ENCODE peak calls at places on chromosome X, in nine cellular contexts. K is endodermal cell; E is cardiac muscle cell; C is CD8-positive, alpha-beta memory T cell; D is transverse colon; U is mucosa of descending colon; F is testis; H is heart left ventricle; O is neural progenitor cell. V is an unnamed sample. For H3K4me1, the result is how much of the 10 kb centered on the place peaks cover.

GRCh38 chrX:17081969-17082368 is 135.5 kb downstream of the REPS2 start:
- DNase-seq in K (no peak), E (no peak), C (no peak), D (no peak), U (no peak), F (no peak), H (no peak), O (peak), V (no peak)

GRCh38 chrX:41933546-41933945 is 10.2 kb upstream of the CASK start:
- DNase-seq in K (no peak), E (no peak), C (no peak), D (no peak), U (no peak), F (no peak), H (no peak), O (no peak), V (no peak)

GRCh38 chrX:81241753-81242152 is 39.9 kb downstream of the SH3BGRL start:
- DNase-seq in K (no peak), E (no peak), C (no peak), D (no peak), U (no peak), F (no peak), H (no peak), O (no peak), V (no peak)

GRCh38 chrX:153499876-153500275 is 5.1 kb downstream of the BGN start:
- DNase-seq in K (no peak), E (no peak), C (no peak), D (no peak), U (no peak), F (peak), H (no peak), O (no peak), V (no peak)

GRCh38 chrX:97027384-97027922 is 143.7 kb downstream of the RPA4 start:
- DNase-seq in K (no peak), E (no peak), C (no peak), D (no peak), U (no peak), F (no peak), H (no peak), O (peak), V (peak)

GRCh38 chrX:48714573-48714972 is 18.0 kb downstream of the SUV39H1 start:
- DNase-seq in K (no peak), E (no peak), C (peak), D (no peak), U (no peak), F (no peak), H (no peak), O (no peak), V (no peak)

GRCh38 chrX:109822861-109823260 is 89.8 kb upstream of the ACSL4 start:
- DNase-seq in K (no peak), E (no peak), C (no peak), D (no peak), U (no peak), F (no peak), H (no peak), O (no peak), V (no peak)

GRCh38 chrX:21989415-21989814 is 42.7 kb upstream of the PHEX start:
- DNase-seq in K (no peak), E (no peak), C (no peak), D (no peak), U (no peak), F (no peak), H (no peak), O (no peak), V (no peak)

GRCh38 chrX:22118161-22118830 is 86.2 kb downstream of the PHEX start:
- DNase-seq in K (no peak), E (no peak), C (no peak), D (no peak), U (no peak), F (no peak), H (no peak), O (no peak), V (no peak)

GRCh38 chrX:115606861-115607260 is 45.9 kb downstream of the PLS3 start:
- DNase-seq in K (peak), E (no peak), C (no peak), D (no peak), U (no peak), F (no peak), H (no peak), O (no peak), V (no peak)

GRCh38 chrX:149129767-149130166 is 375.3 kb downstream of the IDS start:
- DNase-seq in K (no peak), E (no peak), C (no peak), D (no peak), U (no peak), F (no peak), H (no peak), O (no peak), V (no peak)

GRCh38 chrX:121389976-121390709 is 342.7 kb downstream of the GLUD2 start:
- DNase-seq in K (no peak), E (no peak), C (no peak), D (no peak), U (no peak), F (no peak), H (no peak), O (no peak), V (no peak)

GRCh38 chrX:11171956-11172355 is 60.8 kb downstream of the HCCS start:
- DNase-seq in K (no peak), E (no peak), C (no peak), D (no peak), U (no peak), F (no peak), H (no peak), O (no peak), V (no peak)

GRCh38 chrX:101550362-101550761 is at the start of gene ARMCX1:
- DNase-seq in K (peak), E (peak), C (peak), D (peak), U (peak), F (peak), H (peak), O (peak), V (no peak)

GRCh38 chrX:153922932-153923857 is 2.9 kb downstream of the ARHGAP4 start:
- DNase-seq in K (no peak), E (peak), C (no peak), D (peak), U (peak), F (peak), H (peak), O (peak), V (peak)

GRCh38 chrX:39163585-39163984 is 362.3 kb downstream of the MID1IP1 start:
- DNase-seq in K (no peak), E (no peak), C (no peak), D (no peak), U (no peak), F (no peak), H (no peak), O (no peak), V (no peak)

GRCh38 chrX:34528081-34528480 is 129.0 kb downstream of the TMEM47 start:
- DNase-seq in K (no peak), E (no peak), C (no peak), D (no peak), U (no peak), F (no peak), H (no peak), O (no peak), V (no peak)

GRCh38 chrX:53048169-53049126 is at the start of gene GPR173:
- DNase-seq in K (peak), E (peak), C (no peak), D (peak), U (peak), F (peak), H (peak), O (peak), V (peak)

GRCh38 chrX:125003746-125004446 is 315.8 kb upstream of the TEX13C start:
- DNase-seq in K (no peak), E (no peak), C (no peak), D (no peak), U (no peak), F (no peak), H (no peak), O (no peak), V (no peak)

GRCh38 chrX:149470960-149471359 is 34.1 kb downstream of the IDS start:
- DNase-seq in K (peak), E (peak), C (peak), D (peak), U (peak), F (peak), H (peak), O (peak), V (peak)

GRCh38 chrX:136540226-136540625 is 8.2 kb downstream of the VGLL1 start:
- DNase-seq in K (no peak), E (no peak), C (no peak), D (no peak), U (no peak), F (no peak), H (no peak), O (no peak), V (no peak)

GRCh38 chrX:68433155-68433980 is at the start of gene OPHN1:
- DNase-seq in K (peak), E (peak), C (no peak), D (peak), U (peak), F (peak), H (peak), O (peak), V (peak)

GRCh38 chrX:21683910-21684309 is 25.8 kb upstream of the KLHL34 start:
- DNase-seq in K (no peak), E (no peak), C (no peak), D (no peak), U (no peak), F (no peak), H (no peak), O (no peak), V (no peak)

GRCh38 chrX:40922307-40922706 is 162.9 kb upstream of the USP9X start:
- DNase-seq in K (peak), E (peak), C (no peak), D (no peak), U (no peak), F (no peak), H (no peak), O (peak), V (peak)

GRCh38 chrX:19877431-19877830 is 10.0 kb downstream of the SH3KBP1 start:
- DNase-seq in K (no peak), E (no peak), C (no peak), D (no peak), U (no peak), F (no peak), H (no peak), O (no peak), V (no peak)

GRCh38 chrX:19875051-19875432 is 12.4 kb downstream of the SH3KBP1 start:
- DNase-seq in K (no peak), E (no peak), C (no peak), D (no peak), U (no peak), F (no peak), H (no peak), O (no peak), V (no peak)

GRCh38 chrX:19870710-19871490 is 16.5 kb downstream of the SH3KBP1 start:
- DNase-seq in K (no peak), E (no peak), C (no peak), D (no peak), U (no peak), F (no peak), H (no peak), O (no peak), V (no peak)

GRCh38 chrX:19876962-19877361 is 10.4 kb downstream of the SH3KBP1 start:
- DNase-seq in K (no peak), E (no peak), C (no peak), D (no peak), U (no peak), F (no peak), H (no peak), O (no peak), V (no peak)

GRCh38 chrX:19874391-19875050 is 12.9 kb downstream of the SH3KBP1 start:
- DNase-seq in K (no peak), E (no peak), C (no peak), D (no peak), U (no peak), F (no peak), H (no peak), O (no peak), V (no peak)
- H3K4me3 ChIP-seq in K (no peak), E (no peak), C (no peak), D (no peak), U (no peak), F (no peak), H (no peak), O (no peak), V (no peak)

DNA sequence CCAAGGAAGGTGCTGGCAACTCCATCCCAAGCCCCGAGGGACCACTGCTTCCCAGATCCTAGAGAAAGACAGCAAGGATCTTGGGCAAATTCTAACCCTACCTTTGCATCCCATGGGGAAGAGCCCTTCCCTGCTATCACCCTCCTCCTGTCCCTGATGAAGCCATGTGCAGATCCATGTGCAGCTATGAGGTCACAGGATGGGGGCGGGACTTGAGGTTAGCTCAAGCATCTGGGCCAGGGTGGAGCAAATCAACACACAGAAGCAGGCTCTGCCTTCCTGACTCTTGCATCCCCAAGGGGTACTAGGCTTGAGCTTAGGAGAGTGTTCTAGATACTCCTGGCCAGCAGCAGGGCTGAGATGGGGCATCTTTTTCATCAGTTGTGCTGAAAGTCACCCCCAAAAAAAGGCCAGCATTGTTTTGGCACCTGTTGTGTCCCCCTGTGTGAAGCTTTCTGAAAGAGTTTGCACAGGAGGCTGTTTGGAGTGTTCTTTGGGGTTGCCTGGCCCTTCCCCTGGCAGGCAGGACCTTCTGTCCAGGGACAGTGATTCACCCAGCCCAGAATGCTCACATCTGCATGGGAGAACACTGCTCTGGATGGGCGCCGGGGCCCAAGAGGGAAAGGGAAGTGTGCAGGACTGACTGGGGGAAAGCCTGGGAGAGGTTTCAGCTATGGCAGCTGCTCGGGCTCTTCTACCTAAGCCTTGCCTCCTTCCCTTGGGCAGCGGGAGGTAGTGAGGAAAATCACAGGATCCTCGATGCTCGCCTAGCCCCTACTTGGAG is 50.8 kb downstream of the PRPS1 start:
- DNase-seq in K (peak), E (peak), C (peak), D (peak), U (peak), F (peak), H (peak), O (no peak), V (no peak)
- H3K4me1 ChIP-seq in K (under half), E (under half), C (half or more), D (under half), U (under half), F (under half), H (under half), O (under half), V (under half)

GRCh38 chrX:12987340-12987739 is 12.4 kb downstream of the TMSB4X start:
- DNase-seq in K (no peak), E (no peak), C (no peak), D (no peak), U (no peak), F (no peak), H (no peak), O (no peak), V (no peak)

GRCh38 chrX:12986886-12987285 is 12.0 kb downstream of the TMSB4X start:
- DNase-seq in K (no peak), E (peak), C (no peak), D (no peak), U (no peak), F (no peak), H (no peak), O (no peak), V (no peak)

GRCh38 chrX:12987900-12988594 is 13.1 kb downstream of the TMSB4X start:
- DNase-seq in K (no peak), E (no peak), C (no peak), D (no peak), U (no peak), F (no peak), H (no peak), O (no peak), V (no peak)

GRCh38 chrX:12989456-12989855 is 14.5 kb downstream of the TMSB4X start:
- DNase-seq in K (no peak), E (no peak), C (no peak), D (no peak), U (no peak), F (no peak), H (no peak), O (no peak), V (no peak)

DNA sequence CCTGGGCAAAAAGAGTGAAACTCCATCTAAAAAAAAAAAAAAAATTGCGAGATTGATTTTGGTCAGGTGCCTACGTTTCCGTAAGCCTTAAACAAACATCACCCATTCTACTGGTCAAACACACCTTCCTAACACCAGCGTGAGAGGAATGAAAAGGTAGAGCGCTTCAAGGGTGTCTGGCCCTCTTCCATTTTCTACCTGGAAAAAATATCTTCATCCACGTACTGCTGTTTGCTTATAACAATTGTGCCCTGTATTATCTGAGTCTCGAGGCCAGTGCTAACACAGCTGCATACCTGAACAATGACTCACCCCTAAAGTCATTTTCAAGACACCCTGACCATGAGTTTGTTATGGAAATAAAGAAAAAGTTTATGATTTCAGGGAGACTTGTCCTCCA is 13.9 kb downstream of the TMSB4X start:
- DNase-seq in K (no peak), E (peak), C (no peak), D (no peak), U (no peak), F (no peak), H (no peak), O (no peak), V (no peak)
- H3K4me3 ChIP-seq in K (no peak), E (no peak), C (no peak), D (no peak), U (no peak), F (no peak), H (no peak), O (no peak), V (no peak)

DNA sequence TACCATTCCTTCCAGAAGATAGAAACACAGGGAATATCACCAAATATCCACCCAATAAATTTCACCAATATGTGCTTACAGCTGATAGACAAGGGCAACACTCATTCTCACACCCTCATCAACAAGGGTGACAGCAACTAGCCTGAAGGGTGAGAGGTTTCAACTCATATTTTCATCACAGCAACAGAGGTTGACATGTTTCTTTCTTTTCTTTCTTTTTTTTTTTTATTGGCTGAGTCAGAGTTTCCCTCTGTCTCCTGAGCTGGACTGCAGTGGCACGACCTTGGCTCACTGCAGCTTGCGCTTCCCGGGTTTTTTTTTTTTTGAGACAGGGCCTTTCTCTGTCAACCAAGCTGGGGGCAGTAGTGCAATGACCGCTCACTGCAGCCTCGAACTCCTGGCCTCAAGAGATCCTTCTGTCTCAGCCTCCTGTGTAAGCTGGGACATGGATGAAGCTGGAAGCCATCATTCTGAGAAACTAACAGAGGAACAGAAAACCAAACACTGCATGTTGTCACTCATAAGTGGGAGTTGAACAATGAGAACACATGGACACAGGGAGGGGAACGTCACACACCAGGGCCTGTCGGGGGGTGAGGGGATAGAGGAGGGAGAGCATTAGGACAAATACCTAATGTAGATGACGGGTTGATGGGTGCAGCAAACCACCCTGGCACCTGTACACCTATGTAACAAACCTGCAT is 27.5 kb upstream of the ASMTL start:
- DNase-seq in K (no peak), E (no peak), C (no peak), D (no peak), U (no peak), F (no peak), H (peak), O (no peak), V (no peak)
- H3K4me1 ChIP-seq in K (under half), E (under half), C (half or more), D (under half), U (under half), F (under half), H (under half), O (under half), V (under half)

V was measured in HAP-1.